ENCODE peak calls at places on chromosomes 5 and 9, in six cellular contexts. B is psoas muscle; A is CD4-positive, alpha-beta T cell; M is choroid plexus epithelial cell; V is fibroblast of pulmonary artery; E is B cell. F is an unnamed sample.

GRCh38 chr5:77168187-77168883 is 42.1 kb upstream of the PDE8B start:
- DNase-seq in B (peak), A (no peak), M (no peak), V (peak), E (no peak), F (no peak)

GRCh38 chr9:128631636-128632035 is 25.0 kb downstream of the DYNC2I2 start:
- DNase-seq in B (no peak), A (no peak), M (no peak), V (no peak), E (no peak), F (no peak)

GRCh38 chr5:45774528-45774927 is 78.3 kb upstream of the HCN1 start:
- DNase-seq in B (no peak), A (no peak), M (peak), V (no peak), E (no peak), F (no peak)

GRCh38 chr9:101705135-101705661 is 33.2 kb downstream of the GRIN3A start:
- DNase-seq in B (peak), A (no peak), M (peak), V (no peak), E (no peak), F (no peak)

GRCh38 chr9:82271099-82271498 is 282.5 kb downstream of the SPATA31D1 start:
- DNase-seq in B (no peak), A (no peak), M (peak), V (no peak), E (no peak), F (no peak)

GRCh38 chr9:77435688-77436087 is 212.4 kb downstream of the GNA14 start:
- DNase-seq in B (no peak), A (no peak), M (peak), V (peak), E (no peak), F (no peak)

GRCh38 chr5:5615569-5615968 is 193.1 kb downstream of the ICE1 start:
- DNase-seq in B (no peak), A (no peak), M (no peak), V (no peak), E (no peak), F (no peak)

GRCh38 chr5:57338068-57338848 is 144.4 kb downstream of the ACTBL2 start:
- DNase-seq in B (no peak), A (no peak), M (peak), V (peak), E (no peak), F (peak)

GRCh38 chr9:124513374-124513994 is 6.3 kb upstream of the NR5A1 start:
- DNase-seq in B (no peak), A (no peak), M (no peak), V (no peak), E (peak), F (no peak)

GRCh38 chr5:62132279-62132678 is 173.7 kb upstream of the KIF2A start:
- DNase-seq in B (no peak), A (no peak), M (no peak), V (no peak), E (no peak), F (no peak)

GRCh38 chr5:62126090-62126489 is 179.9 kb upstream of the KIF2A start:
- DNase-seq in B (no peak), A (no peak), M (no peak), V (no peak), E (no peak), F (no peak)

GRCh38 chr5:62130107-62130506 is 175.9 kb upstream of the KIF2A start:
- DNase-seq in B (no peak), A (no peak), M (no peak), V (no peak), E (no peak), F (no peak)

GRCh38 chr5:62124266-62124665 is 181.7 kb upstream of the KIF2A start:
- DNase-seq in B (no peak), A (no peak), M (no peak), V (no peak), E (no peak), F (no peak)

GRCh38 chr5:62127098-62127736 is 178.8 kb upstream of the KIF2A start:
- DNase-seq in B (no peak), A (no peak), M (no peak), V (no peak), E (no peak), F (no peak)
- TF ChIP-seq CTCF in B (no peak), A (no peak), M (no peak), V (no peak), E (no peak), F (no peak)

GRCh38 chr9:72599874-72600534 is 78.6 kb downstream of the TMC1 start:
- DNase-seq in B (no peak), A (no peak), M (no peak), V (no peak), E (no peak), F (no peak)

GRCh38 chr9:72596451-72597180 is 75.2 kb downstream of the TMC1 start:
- DNase-seq in B (no peak), A (no peak), M (no peak), V (no peak), E (no peak), F (no peak)

GRCh38 chr9:72598639-72599038 is 77.2 kb downstream of the TMC1 start:
- DNase-seq in B (no peak), A (no peak), M (no peak), V (no peak), E (no peak), F (no peak)

GRCh38 chr9:72597606-72598005 is 76.2 kb downstream of the TMC1 start:
- DNase-seq in B (no peak), A (no peak), M (no peak), V (no peak), E (no peak), F (no peak)

DNA sequence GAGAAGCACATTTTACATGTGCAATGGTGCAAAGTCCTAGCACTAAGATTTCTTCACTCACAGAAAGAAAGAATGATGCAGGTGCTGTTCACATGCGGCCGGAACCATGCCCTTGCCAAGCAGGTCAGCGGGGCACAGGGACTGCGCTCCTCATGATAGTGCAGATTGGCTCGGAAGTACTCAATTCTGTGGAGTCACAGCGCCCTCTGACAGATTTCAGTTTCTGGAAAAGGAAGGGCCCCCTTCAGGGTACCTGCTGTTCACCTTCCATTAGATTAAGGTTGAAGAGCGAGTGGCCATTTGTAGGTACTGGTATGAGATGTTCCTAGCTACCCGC is 75.7 kb downstream of the TMC1 start:
- DNase-seq in B (no peak), A (no peak), M (no peak), V (no peak), E (no peak), F (no peak)
- TF ChIP-seq CTCF in B (no peak), A (no peak), M (no peak), V (no peak), E (no peak), F (no peak)

GRCh38 chr5:140827704-140828401 is at the start of gene PCDHA6:
- DNase-seq in B (no peak), A (no peak), M (peak), V (peak), E (no peak), F (no peak)

GRCh38 chr5:140823475-140823874 is 2.1 kb downstream of the PCDHA5 start:
- DNase-seq in B (no peak), A (no peak), M (no peak), V (no peak), E (no peak), F (no peak)

GRCh38 chr5:140833993-140834392 is at the start of gene PCDHA7:
- DNase-seq in B (no peak), A (no peak), M (no peak), V (peak), E (no peak), F (no peak)

DNA sequence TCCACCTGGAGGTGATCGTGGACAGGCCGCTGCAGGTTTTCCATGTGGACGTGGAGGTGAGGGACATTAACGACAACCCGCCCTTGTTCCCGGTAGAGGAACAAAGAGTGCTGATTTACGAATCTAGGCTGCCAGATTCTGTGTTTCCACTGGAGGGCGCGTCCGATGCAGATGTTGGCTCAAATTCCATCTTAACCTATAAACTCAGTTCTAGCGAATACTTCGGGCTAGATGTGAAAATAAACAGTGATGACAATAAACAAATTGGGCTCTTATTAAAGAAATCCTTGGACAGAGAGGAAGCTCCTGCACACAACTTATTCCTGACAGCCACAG is 610 bp downstream of the PCDHA6 start:
- DNase-seq in B (no peak), A (no peak), M (no peak), V (no peak), E (no peak), F (no peak)
- TF ChIP-seq CTCF in B (no peak), A (no peak), M (no peak), V (no peak), E (no peak), F (no peak)

GRCh38 chr5:92884464-92884863 is 696.6 kb downstream of the NR2F1-AS1 start:
- DNase-seq in B (no peak), A (no peak), M (no peak), V (no peak), E (no peak), F (no peak)

GRCh38 chr5:92889140-92889539 is 691.9 kb downstream of the NR2F1-AS1 start:
- DNase-seq in B (no peak), A (no peak), M (no peak), V (no peak), E (no peak), F (no peak)

GRCh38 chr5:92886751-92887150 is 694.3 kb downstream of the NR2F1-AS1 start:
- DNase-seq in B (no peak), A (no peak), M (no peak), V (no peak), E (no peak), F (no peak)

GRCh38 chr5:92887254-92887653 is 693.8 kb downstream of the NR2F1-AS1 start:
- DNase-seq in B (no peak), A (no peak), M (no peak), V (no peak), E (no peak), F (no peak)

GRCh38 chr5:92885950-92886349 is 695.1 kb downstream of the NR2F1-AS1 start:
- DNase-seq in B (no peak), A (no peak), M (no peak), V (no peak), E (no peak), F (no peak)
- TF ChIP-seq CTCF in B (peak), A (no peak), M (no peak), V (no peak), E (no peak), F (peak)